ENCODE peak calls at places on chromosomes 2 and 18, in eight cellular contexts. U is kidney, E is heart right ventricle, D is A549, V is tibial artery, W is endodermal cell, I is fibroblast of lung, R is transverse colon. O is an unnamed sample.

GRCh38 chr2:25164526-25164925 is 3.9 kb downstream of the POMC start:
- DNase-seq in I (no peak), U (no peak), V (no peak), W (peak; percentile 78), R (no peak), E (peak; percentile 10), D (no peak), O (no peak)

GRCh38 chr2:110847651-110848050 is 115.3 kb downstream of the ACOXL start:
- DNase-seq in V (no peak), U (no peak), W (no peak), E (no peak), R (no peak), D (no peak), I (no peak), O (no peak)

GRCh38 chr2:232422051-232422450 is 15.4 kb downstream of the ALPG start:
- DNase-seq in E (no peak), U (peak; percentile 27), I (no peak), D (no peak), R (no peak), V (no peak), W (peak; percentile 43), O (peak; percentile 38)

GRCh38 chr18:79556829-79557585 is 122.6 kb upstream of the CTDP1 start:
- DNase-seq in W (peak; percentile 62), E (no peak), R (no peak), I (no peak), U (peak; percentile 54), D (peak; percentile 10), V (no peak), O (peak; percentile 48)

GRCh38 chr2:47339745-47340541 is 63.0 kb upstream of the MSH2 start:
- DNase-seq in I (no peak), E (no peak), R (peak; percentile 63), V (no peak), U (peak; percentile 82), W (no peak), D (peak; percentile 59), O (no peak)

GRCh38 chr18:31618801-31619200 is 27.1 kb downstream of the TTR start:
- DNase-seq in I (no peak), E (no peak), W (no peak), R (no peak), V (no peak), D (no peak), U (no peak), O (no peak)

GRCh38 chr18:45268583-45268982 is 346.7 kb upstream of the SLC14A2 start:
- DNase-seq in V (no peak), I (no peak), U (no peak), W (no peak), R (no peak), D (no peak), E (no peak), O (no peak)

GRCh38 chr2:81050580-81050979 is 746.0 kb upstream of the LRRTM1 start:
- DNase-seq in W (no peak), V (no peak), U (no peak), I (no peak), E (no peak), D (no peak), R (no peak), O (no peak)

GRCh38 chr2:216172493-216172892 is 63.3 kb downstream of the XRCC5 start:
- DNase-seq in V (no peak), E (no peak), I (no peak), D (no peak), W (no peak), U (no peak), R (no peak), O (no peak)

GRCh38 chr2:105935048-105935447 is 190.3 kb downstream of the NCK2 start:
- DNase-seq in U (no peak), I (no peak), W (no peak), R (no peak), V (no peak), D (no peak), E (no peak), O (no peak)

GRCh38 chr2:105932582-105932981 is 187.9 kb downstream of the NCK2 start:
- DNase-seq in R (no peak), V (no peak), U (no peak), I (no peak), W (no peak), E (no peak), D (no peak), O (no peak)

GRCh38 chr2:105936954-105937353 is 192.2 kb downstream of the NCK2 start:
- DNase-seq in R (no peak), I (no peak), E (no peak), U (no peak), W (no peak), V (no peak), D (no peak), O (no peak)

GRCh38 chr2:105933906-105934305 is 189.2 kb downstream of the NCK2 start:
- DNase-seq in W (no peak), R (no peak), I (no peak), D (no peak), V (no peak), U (no peak), E (no peak), O (no peak)

GRCh38 chr2:105934467-105934866 is 189.8 kb downstream of the NCK2 start:
- DNase-seq in D (no peak), I (no peak), E (no peak), R (no peak), V (no peak), W (no peak), U (no peak), O (no peak)
- H3K4me1 ChIP-seq in D (no peaks in the 10 kb centered on the region), I (no peaks in the 10 kb centered on the region), E (no peaks in the 10 kb centered on the region), R (no peaks in the 10 kb centered on the region), V (no peaks in the 10 kb centered on the region), W (no peaks in the 10 kb centered on the region), U (no peaks in the 10 kb centered on the region), O (no peaks in the 10 kb centered on the region)

DNA sequence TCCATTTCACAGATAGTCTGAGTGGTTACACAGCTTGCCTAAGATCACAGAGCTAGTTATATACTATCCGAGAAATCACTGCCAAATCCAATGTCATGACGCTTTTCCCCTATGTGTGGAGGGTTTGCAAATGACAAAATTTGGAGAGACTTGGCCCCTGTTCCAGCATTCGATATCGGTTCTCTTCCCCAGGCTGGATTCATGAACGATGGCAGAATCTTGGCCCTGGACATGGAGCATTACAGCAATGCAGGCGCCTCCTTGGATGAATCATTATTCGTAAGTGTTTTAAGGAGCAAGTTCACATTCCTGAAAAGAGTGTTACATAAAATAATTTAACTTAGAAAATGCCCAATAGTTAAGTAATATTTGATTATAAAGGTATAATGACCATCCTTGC is 55.1 kb downstream of the AOX1 start:
- DNase-seq in I (peak; percentile 60), E (no peak), W (no peak), V (no peak), R (no peak), U (no peak), D (no peak), O (no peak)
- TF ChIP-seq CTCF in I (no peak), E (no peak), W (no peak), V (no peak), R (no peak), U (no peak), D (no peak), O (no peak)

GRCh38 chr2:158990397-158991209 is 22.2 kb downstream of the TANC1 start:
- DNase-seq in U (no peak), D (peak; percentile 77), V (no peak), R (no peak), I (peak; percentile 73), W (peak; percentile 54), E (no peak), O (no peak)

GRCh38 chr2:158988501-158988900 is 20.1 kb downstream of the TANC1 start:
- DNase-seq in V (no peak), R (no peak), W (no peak), U (no peak), D (no peak), I (no peak), E (no peak), O (no peak)

GRCh38 chr2:158984554-158985207 is 16.2 kb downstream of the TANC1 start:
- DNase-seq in E (peak; percentile 54), U (no peak), I (no peak), V (no peak), R (no peak), D (no peak), W (no peak), O (no peak)

GRCh38 chr2:158993030-158993429 is 24.6 kb downstream of the TANC1 start:
- DNase-seq in U (no peak), V (no peak), W (no peak), I (no peak), R (no peak), D (no peak), E (no peak), O (no peak)

DNA sequence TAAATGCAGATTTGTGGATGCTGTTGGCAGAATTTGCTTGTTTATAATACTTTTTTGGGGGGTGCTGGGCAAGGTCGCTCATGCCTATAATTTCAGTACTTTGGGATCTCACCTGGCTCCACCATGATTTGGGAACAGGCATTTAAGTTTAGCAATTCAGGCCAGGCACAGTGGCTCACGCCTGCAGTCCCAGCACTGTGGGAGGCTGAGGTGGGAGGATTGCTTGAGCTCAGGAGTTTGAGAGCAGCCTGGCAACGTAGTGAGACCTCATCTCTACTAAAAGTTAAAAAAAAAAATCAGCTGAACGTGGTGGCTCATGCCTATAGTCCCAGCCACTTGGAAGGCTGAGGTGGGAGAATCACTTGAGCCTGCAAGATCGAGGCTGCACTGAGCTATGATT is 20.7 kb downstream of the TANC1 start:
- DNase-seq in I (no peak), E (no peak), V (no peak), W (no peak), R (no peak), U (no peak), D (no peak), O (no peak)
- H3K4me1 ChIP-seq in I (peaks cover 12% of the 10 kb centered on the region), E (peaks cover 3% of the 10 kb centered on the region), V (no peaks in the 10 kb centered on the region), W (peaks cover 14% of the 10 kb centered on the region), R (no peaks in the 10 kb centered on the region), U (peaks cover 8% of the 10 kb centered on the region), D (peaks cover 49% of the 10 kb centered on the region), O (peaks cover 34% of the 10 kb centered on the region)

DNA sequence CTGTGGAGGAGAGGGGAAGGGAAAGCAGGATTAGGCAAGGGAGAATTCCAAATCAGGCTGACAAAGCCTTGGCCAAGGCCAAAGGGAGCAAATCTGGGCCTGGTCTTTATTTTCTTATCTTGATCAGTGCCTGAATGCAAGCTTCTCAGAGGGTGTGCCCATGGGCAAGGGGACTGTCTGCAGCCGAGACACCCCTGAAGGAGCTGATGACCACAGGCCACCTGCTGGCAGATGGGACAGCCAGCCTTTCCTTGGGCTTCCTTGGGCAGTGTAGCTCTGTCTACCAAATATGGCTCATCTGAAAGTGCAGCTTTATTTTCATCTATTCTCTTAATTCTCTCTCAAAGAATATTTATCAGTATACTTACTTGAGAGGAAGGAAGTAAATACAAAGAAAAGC is 117.0 kb downstream of the PKP4 start:
- DNase-seq in I (no peak), W (peak; percentile 57), V (no peak), U (no peak), R (no peak), D (peak; percentile 15), E (no peak), O (no peak)
- TF ChIP-seq CTCF in I (no peak), W (peak; percentile 50), V (no peak), U (no peak), R (no peak), D (no peak), E (peak; percentile 6), O (no peak)

GRCh38 chr2:1496394-1496821 is 83.1 kb downstream of the TPO start:
- DNase-seq in V (no peak), U (peak; percentile 39), W (no peak), R (no peak), E (no peak), I (no peak), D (no peak), O (peak; percentile 46)
- H3K4me1 ChIP-seq in V (no peaks in the 10 kb centered on the region), U (no peaks in the 10 kb centered on the region), W (no peaks in the 10 kb centered on the region), R (no peaks in the 10 kb centered on the region), E (no peaks in the 10 kb centered on the region), I (no peaks in the 10 kb centered on the region), D (no peaks in the 10 kb centered on the region), O (no peaks in the 10 kb centered on the region)

O was measured in upper lobe of right lung.